ENCODE peak calls at places on chromosome 2, in ten cellular contexts. A is AG10803; O is GM12892; F is ovary; R is Calu3; P is stimulated activated naive CD8-positive, alpha-beta T cell treated with anti-CD3 and anti-CD28 coated beads, Interleukin-15, Interleukin-2, amounts not matched to agents 100 U/mL and 50 U/mL, for 24 hours; K is MV-4-11; L is NCI-H524; E is adrenal gland; D is cortex of kidney. J is an unnamed sample.

GRCh38 chr2:27431395-27431794 is 3.0 kb downstream of the NRBP1 start:
- DNase-seq in A (peak; percentile 33), O (no peak), F (no peak), R (no peak), P (peak; percentile 35), K (peak; percentile 4), L (no peak), E (no peak), D (no peak), J (peak; percentile 14)

GRCh38 chr2:201257381-201257940 is 2.9 kb upstream of the CASP8 start:
- DNase-seq in A (no peak), O (peak; percentile 44), F (no peak), R (peak; percentile 58), P (peak; percentile 47), K (peak; percentile 88), L (no peak), E (no peak), D (no peak), J (peak; percentile 77)

GRCh38 chr2:111135237-111135909 is 14.7 kb downstream of the BCL2L11 start:
- DNase-seq in A (no peak), O (no peak), F (no peak), R (no peak), P (no peak), K (no peak), L (no peak), E (no peak), D (no peak), J (no peak)

GRCh38 chr2:68134554-68134953 is 23.1 kb upstream of the PNO1 start:
- DNase-seq in A (no peak), O (no peak), F (no peak), R (no peak), P (no peak), K (no peak), L (no peak), E (no peak), D (no peak), J (no peak)

GRCh38 chr2:101718993-101719571 is 21.6 kb downstream of the MAP4K4 start:
- DNase-seq in A (peak; percentile 25), O (no peak), F (no peak), R (no peak), P (peak; percentile 63), K (no peak), L (no peak), E (no peak), D (no peak), J (peak; percentile 71)

GRCh38 chr2:95354469-95354901 is 48.0 kb upstream of the FAHD2A start:
- DNase-seq in A (no peak), O (no peak), F (no peak), R (no peak), P (no peak), K (no peak), L (no peak), E (peak; percentile 36), D (no peak), J (no peak)

GRCh38 chr2:56741601-56742102 is 557.9 kb downstream of the CCDC85A start:
- DNase-seq in A (peak; percentile 93), O (no peak), F (peak; percentile 20), R (peak; percentile 64), P (no peak), K (peak; percentile 8), L (no peak), E (peak; percentile 53), D (no peak), J (no peak)

GRCh38 chr2:137405496-137405895 is 558.8 kb upstream of the HNMT start:
- DNase-seq in A (no peak), O (no peak), F (no peak), R (no peak), P (no peak), K (no peak), L (no peak), E (no peak), D (no peak), J (no peak)

GRCh38 chr2:73293534-73294171 is at the start of gene EGR4:
- DNase-seq in A (peak; percentile 40), O (peak; percentile 93), F (no peak), R (peak; percentile 91), P (peak; percentile 90), K (peak; percentile 78), L (peak; percentile 37), E (peak; percentile 87), D (no peak), J (peak; percentile 76)

GRCh38 chr2:120908314-120908975 is 172.8 kb downstream of the GLI2 start:
- DNase-seq in A (no peak), O (no peak), F (no peak), R (no peak), P (no peak), K (no peak), L (no peak), E (no peak), D (no peak), J (no peak)

GRCh38 chr2:88807237-88807962 is 115.9 kb downstream of the RPIA start:
- DNase-seq in A (no peak), O (no peak), F (no peak), R (no peak), P (no peak), K (no peak), L (no peak), E (no peak), D (no peak), J (no peak)

GRCh38 chr2:169143998-169144397 is 74.6 kb downstream of the DHRS9 start:
- DNase-seq in A (no peak), O (no peak), F (no peak), R (no peak), P (no peak), K (peak; percentile 42), L (no peak), E (no peak), D (no peak), J (no peak)

GRCh38 chr2:27051902-27052645 is 606 bp downstream of the AGBL5 start:
- DNase-seq in A (no peak), O (no peak), F (peak; percentile 73), R (peak; percentile 8), P (no peak), K (no peak), L (no peak), E (peak; percentile 74), D (no peak), J (no peak)

GRCh38 chr2:53131416-53131815 is 636.2 kb upstream of the CHAC2 start:
- DNase-seq in A (peak; percentile 30), O (no peak), F (no peak), R (no peak), P (no peak), K (no peak), L (no peak), E (no peak), D (no peak), J (no peak)

GRCh38 chr2:96092896-96093295 is 23.5 kb downstream of the ADRA2B start:
- DNase-seq in A (no peak), O (no peak), F (no peak), R (no peak), P (no peak), K (peak; percentile 37), L (no peak), E (peak; percentile 24), D (no peak), J (no peak)

GRCh38 chr2:49940616-49941015 is 786.3 kb upstream of the FSHR start:
- DNase-seq in A (no peak), O (no peak), F (no peak), R (no peak), P (no peak), K (no peak), L (no peak), E (no peak), D (no peak), J (no peak)

GRCh38 chr2:223786236-223786635 is 51.1 kb downstream of the AP1S3 start:
- DNase-seq in A (no peak), O (no peak), F (no peak), R (no peak), P (no peak), K (no peak), L (no peak), E (no peak), D (no peak), J (no peak)

GRCh38 chr2:235468978-235469694 is 24.7 kb upstream of the AGAP1 start:
- DNase-seq in A (peak; percentile 82), O (no peak), F (no peak), R (peak; percentile 58), P (no peak), K (no peak), L (no peak), E (peak; percentile 79), D (no peak), J (no peak)

GRCh38 chr2:160157861-160158813 is 41.9 kb downstream of the ITGB6 start:
- DNase-seq in A (peak; percentile 57), O (no peak), F (no peak), R (no peak), P (no peak), K (no peak), L (no peak), E (no peak), D (no peak), J (no peak)

J was measured in stimulated activated effector memory CD8-positive, alpha-beta T cell treated with anti-CD3 and anti-CD28 coated beads, Interleukin-12 subunit alpha, Interleukin-12 subunit beta, amount 100 ng/mL, for 72 hours.